ENCODE peak calls at places on chromosomes 3 and 15, in five cellular contexts. U is astrocyte, L is HCT116, J is OCI-LY7, V is IMR-90. K is an unnamed sample.
A peak's percentile ranks its signal among the peaks of the same experiment; 100 is the strongest.

GRCh38 chr3:76684946-76685345 is 355.0 kb upstream of the ROBO2 start:
- DNase-seq in L (no peak), U (no peak), J (no peak), V (no peak), K (no peak)

GRCh38 chr3:186772886-186773417 is 10.4 kb upstream of the EIF4A2 start:
- DNase-seq in U (peak; percentile 18), L (no peak), V (no peak), J (peak; percentile 91), K (no peak)

GRCh38 chr3:138257986-138258385 is 70.9 kb downstream of the ARMC8 start:
- DNase-seq in U (no peak), J (no peak), V (no peak), L (no peak), K (no peak)

GRCh38 chr3:3170998-3171397 is 8.5 kb downstream of the CRBN start:
- DNase-seq in U (no peak), L (peak; percentile 33), V (peak; percentile 42), J (peak; percentile 27), K (no peak)

GRCh38 chr3:107128942-107129341 is 248.3 kb upstream of the CCDC54 start:
- DNase-seq in J (no peak), U (no peak), L (no peak), V (peak; percentile 4), K (no peak)

GRCh38 chr3:173785004-173785403 is 387.5 kb downstream of the NLGN1 start:
- DNase-seq in J (no peak), L (no peak), V (no peak), U (no peak), K (no peak)

GRCh38 chr3:115113367-115113766 is 33.7 kb downstream of the ZBTB20 start:
- DNase-seq in U (peak; percentile 37), V (peak; percentile 46), J (no peak), L (no peak), K (no peak)

GRCh38 chr3:182258538-182259177 is 534.6 kb upstream of the ATP11B start:
- DNase-seq in U (peak; percentile 42), L (peak; percentile 31), J (peak; percentile 65), V (no peak), K (no peak)

GRCh38 chr3:188165596-188165995 is 11.6 kb downstream of the LPP start:
- DNase-seq in U (peak; percentile 44), J (no peak), V (peak; percentile 19), L (no peak), K (no peak)

GRCh38 chr3:4765212-4765611 is 214.0 kb upstream of the BHLHE40 start:
- DNase-seq in J (no peak), V (no peak), U (no peak), L (no peak), K (no peak)

GRCh38 chr3:187808466-187809291 is 63.4 kb upstream of the BCL6 start:
- DNase-seq in U (no peak), V (no peak), L (no peak), J (peak; percentile 74), K (no peak)

GRCh38 chr3:78839710-78840109 is 928.1 kb downstream of the ROBO1 start:
- DNase-seq in L (no peak), J (no peak), V (peak; percentile 57), U (peak; percentile 32), K (no peak)

GRCh38 chr15:63509056-63509696 is 4.8 kb downstream of the USP3 start:
- DNase-seq in L (no peak), J (no peak), U (no peak), V (no peak), K (no peak)

GRCh38 chr3:14092464-14092863 is 32.2 kb downstream of the CHCHD4 start:
- DNase-seq in V (no peak), L (no peak), J (no peak), U (no peak), K (no peak)

GRCh38 chr3:112437146-112438022 is 61.9 kb downstream of the BTLA start:
- DNase-seq in J (peak; percentile 77), U (peak; percentile 6), V (peak; percentile 58), L (peak; percentile 19), K (no peak)

GRCh38 chr3:101381809-101382208 is 61.4 kb upstream of the IMPG2 start:
- DNase-seq in V (peak; percentile 58), L (peak; percentile 6), U (peak; percentile 22), J (peak; percentile 21), K (no peak)

GRCh38 chr3:166606988-166607387 is 769.8 kb upstream of the BCHE start:
- DNase-seq in L (no peak), J (no peak), V (no peak), U (no peak), K (no peak)

GRCh38 chr15:62977952-62978811 is 64.4 kb upstream of the TPM1 start:
- DNase-seq in U (peak; percentile 70), V (peak; percentile 44), J (no peak), L (no peak), K (no peak)

GRCh38 chr15:99385865-99386264 is 134.6 kb downstream of the LRRC28 start:
- DNase-seq in J (no peak), L (no peak), U (peak; percentile 49), V (peak; percentile 52), K (no peak)

GRCh38 chr3:2657971-2658370 is 452.2 kb downstream of the IL5RA start:
- DNase-seq in U (no peak), V (no peak), L (no peak), J (no peak), K (no peak)

GRCh38 chr15:88419830-88420229 is 47.4 kb downstream of the MRPL46 start:
- DNase-seq in V (peak; percentile 71), J (no peak), U (peak; percentile 79), L (no peak), K (no peak)

GRCh38 chr3:170075425-170076091 is 37.8 kb downstream of the GPR160 start:
- DNase-seq in U (no peak), V (no peak), J (no peak), L (no peak), K (no peak)

DNA sequence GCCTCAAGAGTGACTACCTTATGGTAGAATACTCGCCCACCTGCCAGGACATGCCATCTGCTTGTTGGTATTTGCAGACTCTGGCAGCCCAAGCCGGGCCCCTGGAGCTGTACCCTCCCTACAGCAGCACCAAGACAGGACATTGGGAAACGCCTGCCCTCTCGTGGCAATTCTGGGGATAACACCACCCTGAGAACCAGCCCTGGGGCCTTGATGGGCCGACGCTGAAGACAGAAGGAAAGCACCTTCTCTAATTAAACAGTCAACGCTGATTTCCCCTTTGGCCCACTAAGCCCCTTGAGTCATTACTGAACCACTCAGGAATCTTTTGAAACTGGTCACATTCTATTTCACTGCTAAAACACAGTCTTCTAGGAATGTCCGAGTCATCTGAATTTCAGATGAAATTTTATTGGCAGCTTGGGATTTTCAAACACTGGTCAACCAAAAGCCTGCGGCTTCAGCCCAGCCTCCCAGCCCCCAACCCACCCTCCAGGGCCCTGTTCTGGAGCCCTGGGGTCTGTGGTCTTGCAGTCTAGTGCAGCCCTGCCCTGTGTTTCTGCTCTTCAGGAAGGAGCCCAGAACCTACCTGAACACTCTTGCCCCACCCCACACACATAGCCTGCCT is 91.3 kb downstream of the TMEM266 start:
- DNase-seq in L (peak; percentile 42), V (peak; percentile 88), J (peak; percentile 77), U (peak; percentile 37), K (peak; percentile 77)
- H2AFZ ChIP-seq in L (peak overlapping the region; percentile 56), V (peak overlapping the region; percentile 60), J (peak overlapping the region; percentile 97), U (peak overlapping the region; percentile 70), K (peak overlapping the region; percentile 84)

GRCh38 chr3:105834768-105835167 is 34.0 kb downstream of the CBLB start:
- DNase-seq in V (no peak), U (no peak), J (no peak), L (no peak), K (no peak)

GRCh38 chr3:105830836-105831235 is 38.0 kb downstream of the CBLB start:
- DNase-seq in U (no peak), J (peak; percentile 54), V (no peak), L (no peak), K (no peak)

GRCh38 chr3:105829879-105830622 is 38.8 kb downstream of the CBLB start:
- DNase-seq in J (no peak), U (peak; percentile 53), L (no peak), V (peak; percentile 44), K (no peak)

GRCh38 chr3:105835606-105836005 is 33.2 kb downstream of the CBLB start:
- DNase-seq in U (no peak), L (no peak), V (no peak), J (no peak), K (no peak)

DNA sequence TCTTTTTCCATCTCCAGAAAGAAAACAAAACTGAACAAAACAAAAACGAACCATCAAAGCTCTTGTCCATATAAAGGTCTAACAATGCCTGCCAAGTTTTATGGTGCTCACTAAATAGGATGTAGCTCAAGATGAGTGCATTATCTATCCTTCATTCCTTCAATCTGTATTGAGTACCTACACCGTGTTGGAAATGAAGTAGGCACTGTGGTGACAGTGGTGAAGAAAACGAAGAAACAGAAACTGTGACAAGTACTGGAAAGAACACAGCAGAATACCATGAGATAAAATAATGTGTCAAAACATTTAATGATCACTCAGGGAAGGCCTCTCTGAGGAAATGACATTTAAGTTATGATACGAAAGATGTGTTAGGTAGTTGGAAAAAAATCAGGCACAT is 36.2 kb downstream of the CBLB start:
- DNase-seq in U (no peak), J (no peak), L (no peak), V (no peak), K (no peak)
- H2AFZ ChIP-seq in U (no peak overlapping the region), J (peak overlapping the region; percentile 74), L (no peak overlapping the region), V (no peak overlapping the region), K (no peak overlapping the region)

GRCh38 chr3:151866711-151867410 is 6.6 kb upstream of the SUCNR1 start:
- DNase-seq in J (no peak), V (no peak), L (no peak), U (no peak), K (no peak)
- H2AFZ ChIP-seq in J (no peak overlapping the region), V (peak overlapping the region; percentile 54), L (no peak overlapping the region), U (peak overlapping the region; percentile 21), K (no peak overlapping the region)

GRCh38 chr3:10808974-10809373 is 7.1 kb upstream of the SLC6A11 start:
- DNase-seq in L (no peak), J (no peak), U (no peak), V (no peak), K (no peak)

GRCh38 chr3:10808130-10808735 is 7.8 kb upstream of the SLC6A11 start:
- DNase-seq in V (no peak), U (no peak), J (no peak), L (no peak), K (no peak)

GRCh38 chr3:10806001-10806400 is 10.0 kb upstream of the SLC6A11 start:
- DNase-seq in J (no peak), L (no peak), U (no peak), V (no peak), K (no peak)

GRCh38 chr3:10798600-10799367 is 17.2 kb upstream of the SLC6A11 start:
- DNase-seq in U (no peak), J (no peak), V (no peak), L (no peak), K (no peak)

GRCh38 chr3:10804183-10804648 is 11.8 kb upstream of the SLC6A11 start:
- DNase-seq in V (no peak), L (peak; percentile 36), J (no peak), U (peak; percentile 69), K (no peak)
- H2AFZ ChIP-seq in V (no peak overlapping the region), L (no peak overlapping the region), J (no peak overlapping the region), U (no peak overlapping the region), K (no peak overlapping the region)

K was measured in GM12878.